ENCODE peak calls at places on chromosomes 7 and 10, in six cellular contexts. R is thoracic aorta, Z is heart right ventricle, W is OCI-LY7, U is fibroblast of lung, O is coronary artery. H is an unnamed sample.
A peak's percentile ranks its signal among the peaks of the same experiment; 100 is the strongest.

GRCh38 chr10:86795353-86795752 is 38.9 kb downstream of the BMPR1A start:
- DNase-seq in R (no peak), Z (no peak), W (no peak), U (peak; percentile 87), O (no peak), H (no peak)

GRCh38 chr10:127911218-127911866 is 4.4 kb downstream of the PTPRE start:
- DNase-seq in R (no peak), Z (peak; percentile 40), W (no peak), U (no peak), O (no peak), H (no peak)

GRCh38 chr10:80173441-80173840 is 31.9 kb downstream of the ANXA11 start:
- DNase-seq in R (no peak), Z (no peak), W (peak; percentile 44), U (no peak), O (no peak), H (no peak)

GRCh38 chr7:108637049-108637621 is 67.5 kb downstream of the DNAJB9 start:
- DNase-seq in R (no peak), Z (no peak), W (no peak), U (no peak), O (no peak), H (no peak)

GRCh38 chr10:77456414-77456813 is 181.2 kb downstream of the KCNMA1 start:
- DNase-seq in R (no peak), Z (no peak), W (no peak), U (no peak), O (no peak), H (no peak)

GRCh38 chr10:53025172-53025651 is 252.6 kb upstream of the MBL2 start:
- DNase-seq in R (no peak), Z (no peak), W (peak; percentile 7), U (peak; percentile 53), O (no peak), H (no peak)

GRCh38 chr7:1969459-1970284 is 263.1 kb downstream of the MAD1L1 start:
- DNase-seq in R (no peak), Z (no peak), W (no peak), U (no peak), O (no peak), H (no peak)

GRCh38 chr7:74231232-74231590 is 21.4 kb downstream of the LAT2 start:
- DNase-seq in R (no peak), Z (no peak), W (peak; percentile 45), U (no peak), O (no peak), H (peak; percentile 76)

GRCh38 chr7:47394216-47394615 is 187.7 kb downstream of the TNS3 start:
- DNase-seq in R (no peak), Z (no peak), W (no peak), U (no peak), O (peak; percentile 55), H (no peak)

GRCh38 chr7:134327896-134328295 is 11.2 kb upstream of the SLC35B4 start:
- DNase-seq in R (no peak), Z (no peak), W (peak; percentile 84), U (peak; percentile 64), O (no peak), H (peak; percentile 49)

GRCh38 chr10:66880292-66880691 is 45.5 kb upstream of the LRRTM3 start:
- DNase-seq in R (no peak), Z (no peak), W (no peak), U (no peak), O (no peak), H (no peak)

GRCh38 chr7:158868754-158869410 is 12.5 kb downstream of the DYNC2I1 start:
- DNase-seq in R (no peak), Z (no peak), W (no peak), U (no peak), O (peak; percentile 49), H (no peak)

GRCh38 chr7:98733036-98733435 is 116.0 kb downstream of the NPTX2 start:
- DNase-seq in R (no peak), Z (no peak), W (peak; percentile 71), U (peak; percentile 1), O (no peak), H (peak; percentile 74)
- TF ChIP-seq CTCF in R (no peak), Z (peak; percentile 15), W (peak; percentile 92), U (peak; percentile 16), O (no peak), H (peak; percentile 50)

GRCh38 chr7:79608005-79608404 is 154.5 kb upstream of the MAGI2 start:
- DNase-seq in R (no peak), Z (no peak), W (no peak), U (no peak), O (no peak), H (no peak)
- TF ChIP-seq CTCF in R (no peak), Z (no peak), W (no peak), U (no peak), O (no peak), H (no peak)

GRCh38 chr10:131585761-131586160 is 274.2 kb upstream of the TCERG1L start:
- DNase-seq in R (no peak), Z (no peak), W (no peak), U (no peak), O (no peak), H (no peak)
- TF ChIP-seq CTCF in R (no peak), Z (no peak), W (no peak), U (no peak), O (no peak), H (no peak)

GRCh38 chr7:44057849-44058758 is 7.3 kb downstream of the PGAM2 start:
- DNase-seq in R (no peak), Z (no peak), W (peak; percentile 48), U (no peak), O (peak; percentile 61), H (no peak)
- TF ChIP-seq CTCF in R (no peak), Z (no peak), W (peak; percentile 30), U (no peak), O (no peak), H (peak; percentile 13)

H was measured in GM13976.